ENCODE peak calls at places on chromosomes 6 and 20, in ten cellular contexts. J is GM23338, W is fibroblast of lung, I is H7, E is AG09319, P is EL, Z is RPMI7951, L is dorsolateral prefrontal cortex, N is AG10803, C is AG08395. X is an unnamed sample.

GRCh38 chr6:72739368-72739779 is 117.5 kb downstream of the KCNQ5 start:
- DNase-seq in J (no peak), W (no peak), I (no peak), E (no peak), P (no peak), Z (no peak), L (no peak), N (no peak), C (no peak), X (no peak)

GRCh38 chr6:41428995-41429417 is 93.6 kb downstream of the NCR2 start:
- DNase-seq in J (peak; percentile 51), W (peak; percentile 16), I (peak; percentile 52), E (no peak), P (peak; percentile 74), Z (peak; percentile 87), L (no peak), N (peak; percentile 61), C (peak; percentile 78), X (peak; percentile 59)

GRCh38 chr6:28537509-28538140 is 11.9 kb downstream of the GPX5 start:
- DNase-seq in J (peak; percentile 92), W (peak; percentile 15), I (no peak), E (no peak), P (peak; percentile 23), Z (peak; percentile 17), L (no peak), N (no peak), C (no peak), X (no peak)

GRCh38 chr6:132391391-132392291 is 9.6 kb downstream of the MOXD1 start:
- DNase-seq in J (peak; percentile 21), W (peak; percentile 97), I (no peak), E (no peak), P (peak; percentile 96), Z (peak; percentile 92), L (no peak), N (peak; percentile 96), C (peak; percentile 83), X (no peak)

GRCh38 chr6:5466459-5466858 is 205.1 kb downstream of the FARS2 start:
- DNase-seq in J (no peak), W (peak; percentile 52), I (no peak), E (no peak), P (peak; percentile 80), Z (peak; percentile 70), L (no peak), N (peak; percentile 73), C (peak; percentile 75), X (peak; percentile 59)

GRCh38 chr6:31834367-31834703 is 6.8 kb downstream of the HSPA1B start:
- DNase-seq in J (peak; percentile 94), W (peak; percentile 89), I (peak; percentile 95), E (peak; percentile 60), P (peak; percentile 88), Z (peak; percentile 90), L (peak; percentile 88), N (peak; percentile 85), C (peak; percentile 91), X (peak; percentile 80)

GRCh38 chr20:60224914-60225313 is 266.7 kb downstream of the CDH26 start:
- DNase-seq in J (peak; percentile 45), W (peak; percentile 11), I (peak; percentile 28), E (no peak), P (peak; percentile 59), Z (peak; percentile 57), L (no peak), N (peak; percentile 13), C (no peak), X (no peak)

GRCh38 chr6:32183030-32183429 is 1.0 kb downstream of the AGER start:
- DNase-seq in J (no peak), W (no peak), I (no peak), E (no peak), P (no peak), Z (no peak), L (no peak), N (no peak), C (no peak), X (no peak)

GRCh38 chr6:70563540-70563939 is 3.2 kb upstream of the SDHAF4 start:
- DNase-seq in J (peak; percentile 26), W (peak; percentile 15), I (no peak), E (no peak), P (no peak), Z (no peak), L (no peak), N (peak; percentile 49), C (no peak), X (no peak)

GRCh38 chr6:138227316-138227781 is 9.1 kb upstream of the PBOV1 start:
- DNase-seq in J (no peak), W (no peak), I (no peak), E (no peak), P (no peak), Z (peak; percentile 16), L (no peak), N (no peak), C (no peak), X (no peak)

GRCh38 chr6:137975058-137975940 is 108.2 kb downstream of the TNFAIP3 start:
- DNase-seq in J (peak; percentile 27), W (peak; percentile 36), I (no peak), E (no peak), P (peak; percentile 14), Z (no peak), L (no peak), N (peak; percentile 18), C (peak; percentile 21), X (peak; percentile 16)

GRCh38 chr6:9481292-9482029 is 933.4 kb downstream of the TFAP2A start:
- DNase-seq in J (peak; percentile 32), W (peak; percentile 62), I (no peak), E (no peak), P (peak; percentile 53), Z (peak; percentile 75), L (no peak), N (no peak), C (no peak), X (no peak)

GRCh38 chr20:63093966-63094766 is 87.4 kb upstream of the BHLHE23 start:
- DNase-seq in J (no peak), W (no peak), I (no peak), E (no peak), P (no peak), Z (no peak), L (no peak), N (no peak), C (no peak), X (no peak)

GRCh38 chr20:21609981-21610380 is 95.5 kb upstream of the PAX1 start:
- DNase-seq in J (no peak), W (no peak), I (no peak), E (no peak), P (no peak), Z (no peak), L (no peak), N (no peak), C (no peak), X (no peak)

GRCh38 chr6:14211596-14211961 is 94.0 kb downstream of the CD83 start:
- DNase-seq in J (peak; percentile 70), W (peak; percentile 49), I (peak; percentile 68), E (no peak), P (no peak), Z (peak; percentile 59), L (peak; percentile 11), N (peak; percentile 33), C (peak; percentile 13), X (peak; percentile 8)

GRCh38 chr6:5167501-5167900 is 82.4 kb downstream of the PPP1R3G start:
- DNase-seq in J (no peak), W (peak; percentile 63), I (no peak), E (no peak), P (peak; percentile 21), Z (no peak), L (no peak), N (no peak), C (no peak), X (no peak)

GRCh38 chr6:63676412-63677114 is 41.0 kb downstream of the PHF3 start:
- DNase-seq in J (no peak), W (no peak), I (no peak), E (no peak), P (no peak), Z (no peak), L (no peak), N (no peak), C (no peak), X (peak; percentile 9)

GRCh38 chr6:56399672-56400263 is 152.4 kb upstream of the COL21A1 start:
- DNase-seq in J (no peak), W (no peak), I (no peak), E (no peak), P (no peak), Z (no peak), L (no peak), N (no peak), C (no peak), X (no peak)

GRCh38 chr6:170058878-170059485 is 231.9 kb downstream of the DLL1 start:
- DNase-seq in J (no peak), W (no peak), I (no peak), E (no peak), P (no peak), Z (no peak), L (no peak), N (no peak), C (no peak), X (no peak)

GRCh38 chr20:57020364-57020763 is 246.1 kb downstream of the BMP7 start:
- DNase-seq in J (no peak), W (no peak), I (no peak), E (no peak), P (no peak), Z (peak; percentile 49), L (no peak), N (no peak), C (no peak), X (no peak)

GRCh38 chr6:40723967-40724366 is 136.8 kb upstream of the LRFN2 start:
- DNase-seq in J (no peak), W (no peak), I (no peak), E (no peak), P (peak; percentile 49), Z (peak; percentile 29), L (no peak), N (peak; percentile 27), C (peak; percentile 20), X (no peak)

GRCh38 chr6:6699741-6700367 is 111.3 kb downstream of the LY86 start:
- DNase-seq in J (peak; percentile 49), W (peak; percentile 98), I (peak; percentile 59), E (peak; percentile 88), P (peak; percentile 92), Z (peak; percentile 76), L (peak; percentile 31), N (peak; percentile 99), C (peak; percentile 95), X (peak; percentile 97)

GRCh38 chr6:30885481-30885998 is 1.2 kb downstream of the DDR1 start:
- DNase-seq in J (peak; percentile 24), W (no peak), I (peak; percentile 39), E (no peak), P (no peak), Z (peak; percentile 35), L (peak; percentile 33), N (peak; percentile 21), C (peak; percentile 22), X (no peak)

GRCh38 chr20:56003966-56004365 is 1.4 kb downstream of the CBLN4 start:
- DNase-seq in J (no peak), W (no peak), I (peak; percentile 24), E (no peak), P (no peak), Z (no peak), L (peak; percentile 19), N (no peak), C (no peak), X (no peak)

GRCh38 chr20:57688864-57689263 is 21.0 kb downstream of the PMEPA1 start:
- DNase-seq in J (no peak), W (no peak), I (no peak), E (no peak), P (no peak), Z (no peak), L (peak; percentile 62), N (no peak), C (no peak), X (no peak)

GRCh38 chr6:132907915-132908314 is 93.5 kb downstream of the RPS12 start:
- DNase-seq in J (no peak), W (peak; percentile 85), I (no peak), E (no peak), P (peak; percentile 80), Z (peak; percentile 59), L (no peak), N (peak; percentile 28), C (peak; percentile 7), X (no peak)

GRCh38 chr6:109263873-109264700 is 118.2 kb downstream of the CD164 start:
- DNase-seq in J (no peak), W (no peak), I (no peak), E (no peak), P (no peak), Z (no peak), L (no peak), N (no peak), C (no peak), X (no peak)

GRCh38 chr6:35703554-35703953 is 14.8 kb upstream of the FKBP5 start:
- DNase-seq in J (peak; percentile 28), W (no peak), I (no peak), E (no peak), P (no peak), Z (no peak), L (no peak), N (no peak), C (no peak), X (no peak)

X was measured in stromal cell of bone marrow.